ENCODE peak calls at places on chromosomes 13 and 19, in eight cellular contexts. T is stomach, Y is brain microvascular endothelial cell, C is thoracic aorta, Q is lung, F is AG04450, R is uterus, M is dorsolateral prefrontal cortex. I is an unnamed sample. For H3K27me3, the result is how much of the 10 kb centered on the place peaks cover.

GRCh38 chr19:43777163-43777700 is 3.5 kb downstream of the KCNN4 start:
- DNase-seq in R (no peak), F (no peak), M (no peak), C (no peak), Q (no peak), T (no peak), Y (no peak), I (no peak)

GRCh38 chr19:8310342-8311055 is 2.3 kb upstream of the CD320 start:
- DNase-seq in R (peak), C (no peak), Q (no peak), M (no peak), F (no peak), T (peak), Y (no peak), I (no peak)

GRCh38 chr19:46967578-46968018 is 52.0 kb upstream of the NPAS1 start:
- DNase-seq in R (no peak), C (no peak), T (peak), Q (no peak), M (no peak), Y (no peak), F (no peak), I (no peak)

GRCh38 chr13:101757446-101758039 is 305.1 kb downstream of the ITGBL1 start:
- DNase-seq in F (no peak), C (no peak), M (no peak), T (no peak), R (no peak), Y (no peak), Q (no peak), I (no peak)

GRCh38 chr13:41456768-41457588 is at the start of gene RGCC:
- DNase-seq in T (peak), R (peak), M (peak), Q (peak), C (peak), F (no peak), Y (peak), I (no peak)

GRCh38 chr19:33472696-33473624 is 48.6 kb downstream of the PEPD start:
- DNase-seq in Q (no peak), C (no peak), F (peak), R (no peak), Y (peak), M (peak), T (no peak), I (peak)

GRCh38 chr19:17681505-17682125 is 6.5 kb downstream of the UNC13A start:
- DNase-seq in T (no peak), Q (no peak), R (no peak), F (peak), C (no peak), Y (peak), M (no peak), I (no peak)

GRCh38 chr19:1967087-1967608 is 26.2 kb downstream of the CSNK1G2 start:
- DNase-seq in Y (no peak), T (no peak), F (no peak), Q (no peak), R (no peak), M (no peak), C (no peak), I (no peak)

GRCh38 chr13:93226623-93227279 is at the start of gene GPC6:
- DNase-seq in C (no peak), M (no peak), Y (peak), F (peak), Q (no peak), T (no peak), R (no peak), I (no peak)

GRCh38 chr13:41802684-41803554 is 158.0 kb downstream of the VWA8 start:
- DNase-seq in R (no peak), T (no peak), Q (no peak), C (no peak), M (no peak), F (peak), Y (peak), I (peak)

GRCh38 chr19:28485300-28485699 is 727.7 kb downstream of the UQCRFS1 start:
- DNase-seq in R (no peak), M (no peak), C (no peak), Q (no peak), Y (no peak), T (no peak), F (no peak), I (no peak)

GRCh38 chr19:37933965-37934364 is 27.0 kb downstream of the SIPA1L3 start:
- DNase-seq in C (no peak), Q (no peak), T (peak), R (no peak), F (no peak), M (no peak), Y (peak), I (no peak)

DNA sequence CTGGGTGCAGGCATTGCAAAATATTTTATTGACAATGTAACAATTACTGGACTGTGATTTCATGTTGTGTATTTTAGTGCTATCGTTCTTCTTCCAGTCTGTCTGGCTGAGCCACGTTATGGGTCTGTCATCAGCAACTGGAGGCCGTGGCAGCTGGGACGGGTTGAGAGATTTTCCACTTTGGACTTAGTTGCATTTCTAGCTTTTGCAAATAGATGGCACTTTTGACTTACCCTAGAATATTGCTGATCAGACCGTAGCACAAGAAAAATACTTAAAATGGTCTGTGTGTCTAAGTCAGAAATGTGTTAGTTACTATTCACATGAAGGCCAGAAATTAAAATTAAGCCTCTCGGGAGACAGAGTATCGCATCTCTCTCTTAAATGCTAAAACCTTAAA is 211.1 kb downstream of the TEX29 start:
- DNase-seq in Q (no peak), M (peak), T (no peak), R (no peak), F (no peak), Y (peak), C (no peak), I (no peak)
- TF ChIP-seq CTCF in Q (no peak), M (peak), T (no peak), R (no peak), F (no peak), Y (no peak), C (no peak), I (no peak)

GRCh38 chr13:57629821-57630235 is 1.7 kb upstream of the PCDH17 start:
- DNase-seq in C (no peak), R (peak), F (no peak), Y (peak), T (peak), M (peak), Q (peak), I (no peak)
- H3K27me3 ChIP-seq in C (under half), R (under half), F (under half), Y (under half), T (half or more), M (under half), Q (under half), I (under half)

DNA sequence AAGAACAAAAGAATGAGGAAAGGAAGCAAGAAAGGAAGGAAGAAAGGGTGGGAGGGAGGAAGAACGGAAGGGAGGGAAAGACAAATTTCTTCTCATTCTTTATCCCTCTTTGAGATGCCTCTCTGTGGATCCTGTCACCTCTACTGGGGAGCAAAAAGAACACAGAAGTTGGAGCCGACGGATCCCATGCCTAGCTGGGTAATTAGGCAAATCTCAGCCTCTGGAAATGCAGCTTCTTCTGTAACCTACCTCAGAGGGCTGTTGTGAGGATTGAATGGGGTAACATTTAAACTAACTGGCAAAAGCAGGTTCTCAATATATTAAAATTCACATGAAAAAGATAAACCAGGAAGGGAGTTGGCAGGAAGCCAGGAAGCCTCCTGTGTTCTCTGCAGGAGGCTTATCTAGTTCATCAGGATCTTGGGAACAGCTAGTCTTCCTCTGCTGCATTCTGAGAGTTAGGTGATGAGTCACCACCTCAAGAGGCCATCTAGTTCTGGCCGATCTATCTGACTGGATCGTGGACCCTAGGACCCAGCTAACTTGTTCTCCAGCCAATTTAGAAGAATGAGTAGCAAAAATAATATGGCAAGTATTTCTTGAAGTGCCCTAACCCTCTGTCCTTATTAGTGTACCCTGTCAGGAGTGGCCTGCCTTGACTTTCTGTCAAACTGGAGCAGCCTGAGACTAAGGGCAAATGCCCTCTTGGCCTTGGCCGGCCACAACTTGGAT is 15.2 kb upstream of the CPB2 start:
- DNase-seq in R (no peak), Y (peak), C (no peak), Q (peak), F (no peak), M (no peak), T (no peak), I (no peak)
- H3K4me3 ChIP-seq in R (no peak), Y (no peak), C (no peak), Q (no peak), F (no peak), M (no peak), T (no peak), I (no peak)

GRCh38 chr13:65881561-65882155 is 1348.5 kb downstream of the PCDH9 start:
- DNase-seq in C (no peak), Q (no peak), R (no peak), T (no peak), F (no peak), M (no peak), Y (no peak), I (no peak)

GRCh38 chr13:65882810-65883209 is 1347.3 kb downstream of the PCDH9 start:
- DNase-seq in Q (no peak), F (no peak), Y (no peak), R (no peak), T (no peak), M (no peak), C (no peak), I (no peak)
- TF ChIP-seq CTCF in Q (no peak), F (peak), Y (peak), R (no peak), T (peak), M (no peak), C (peak), I (no peak)

DNA sequence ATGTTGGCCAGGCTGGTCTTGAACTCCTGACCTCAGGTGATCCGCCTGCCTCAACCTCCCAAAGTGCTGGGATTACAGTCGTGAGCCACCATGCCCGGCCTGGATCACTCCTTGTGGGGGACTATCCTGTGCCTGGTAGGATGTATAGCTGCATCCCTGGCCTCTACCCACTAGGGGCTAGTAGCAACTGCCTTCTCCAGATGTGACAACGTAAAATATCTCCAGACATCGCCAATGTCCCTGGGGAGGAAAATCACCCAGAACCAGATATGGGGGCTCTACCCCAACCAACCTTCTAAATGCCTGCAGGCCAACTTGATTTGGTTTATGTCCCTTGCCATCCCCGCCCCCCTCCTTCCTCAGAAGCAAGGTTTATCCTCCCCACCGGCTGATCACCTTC is 12.7 kb downstream of the TM6SF2 start:
- DNase-seq in C (no peak), Q (no peak), R (no peak), T (no peak), Y (no peak), M (no peak), F (no peak), I (no peak)
- H3K27me3 ChIP-seq in C (under half), Q (under half), R (under half), T (half or more), Y (under half), M (under half), F (under half), I (under half)

DNA sequence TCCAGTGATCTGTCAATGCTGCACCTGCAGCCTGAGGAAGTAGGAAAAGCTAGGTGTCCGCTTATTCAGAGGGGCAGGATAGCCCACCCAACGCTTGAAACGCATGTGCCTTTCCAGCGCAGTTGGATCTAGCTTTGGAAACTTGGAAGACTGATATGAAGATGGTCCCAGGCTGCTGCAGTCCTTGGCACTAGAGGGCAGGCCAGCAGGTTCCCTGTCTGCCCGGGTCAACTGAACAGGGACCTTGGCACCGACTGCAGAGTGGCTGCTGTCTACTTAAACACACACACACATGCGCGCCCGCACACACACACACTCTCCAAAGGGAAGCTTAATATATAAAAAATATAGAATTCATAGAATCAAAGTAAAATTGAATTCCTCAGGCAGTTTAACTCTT is 100.0 kb downstream of the TSHZ3 start:
- DNase-seq in C (no peak), R (no peak), Q (no peak), M (no peak), F (no peak), T (no peak), Y (no peak), I (no peak)
- H3K4me3 ChIP-seq in C (no peak), R (no peak), Q (no peak), M (no peak), F (no peak), T (no peak), Y (no peak), I (no peak)

DNA sequence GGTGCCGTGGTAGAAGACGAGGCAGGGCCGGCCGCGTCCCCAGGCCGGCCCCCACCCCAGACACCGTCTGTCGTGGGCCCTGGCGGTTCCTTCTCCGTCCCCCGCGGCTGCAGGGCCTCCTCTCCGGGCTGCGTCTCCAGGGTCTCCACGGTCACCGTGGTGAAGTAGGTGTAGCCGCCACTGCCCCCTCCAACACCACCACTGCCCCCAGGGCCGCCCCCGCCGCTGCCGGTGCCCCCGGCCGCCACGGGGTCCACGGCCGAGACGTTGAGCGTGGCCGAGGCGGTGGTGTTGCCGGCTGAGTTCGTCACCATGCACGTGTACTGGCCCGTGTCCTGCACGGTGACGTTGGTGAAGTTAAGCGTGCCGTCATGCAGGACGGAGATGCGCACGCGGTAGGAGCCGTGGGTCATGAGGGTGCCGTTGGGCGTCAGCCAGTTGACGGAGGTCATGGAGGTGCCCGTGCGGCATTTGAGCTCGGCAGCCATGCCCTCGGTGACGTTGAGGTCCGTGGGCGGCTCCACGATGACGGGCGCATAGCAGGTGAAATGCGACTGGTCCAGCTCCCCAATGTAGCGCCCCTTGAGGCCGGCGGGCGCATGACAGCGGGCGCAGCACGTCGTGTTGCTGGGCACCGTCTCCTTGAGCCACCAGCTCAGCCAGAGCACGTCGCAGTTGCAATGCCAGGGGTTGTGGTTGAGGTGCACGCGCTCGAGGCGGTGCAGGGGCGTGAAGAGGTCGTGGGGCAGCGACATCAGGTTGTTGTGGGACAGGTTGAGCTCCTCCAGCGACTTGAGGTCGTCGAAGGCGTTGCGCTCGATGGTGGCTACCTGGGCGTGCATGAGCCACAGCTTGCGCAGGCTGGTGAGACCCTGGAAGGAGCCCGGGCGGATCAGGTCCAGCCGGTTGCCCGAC is 4.6 kb upstream of the ASPDH start:
- DNase-seq in M (no peak), F (no peak), T (no peak), Y (no peak), R (no peak), Q (no peak), C (no peak), I (no peak)
- TF ChIP-seq CTCF in M (no peak), F (no peak), T (no peak), Y (no peak), R (no peak), Q (no peak), C (no peak), I (peak)

GRCh38 chr19:50569938-50570540 is 1.8 kb upstream of the LRRC4B start:
- DNase-seq in F (no peak), Y (no peak), R (no peak), T (no peak), M (no peak), Q (no peak), C (no peak), I (no peak)

GRCh38 chr19:50570997-50571396 is 2.8 kb upstream of the LRRC4B start:
- DNase-seq in F (no peak), M (no peak), Y (no peak), Q (no peak), T (no peak), R (no peak), C (no peak), I (no peak)

GRCh38 chr19:50567882-50568281 is 353 bp downstream of the LRRC4B start:
- DNase-seq in Y (no peak), C (no peak), T (no peak), Q (no peak), F (no peak), M (no peak), R (no peak), I (no peak)

GRCh38 chr19:50568321-50569022 is at the start of gene LRRC4B:
- DNase-seq in M (peak), Q (no peak), Y (no peak), F (no peak), R (peak), C (no peak), T (no peak), I (no peak)

DNA sequence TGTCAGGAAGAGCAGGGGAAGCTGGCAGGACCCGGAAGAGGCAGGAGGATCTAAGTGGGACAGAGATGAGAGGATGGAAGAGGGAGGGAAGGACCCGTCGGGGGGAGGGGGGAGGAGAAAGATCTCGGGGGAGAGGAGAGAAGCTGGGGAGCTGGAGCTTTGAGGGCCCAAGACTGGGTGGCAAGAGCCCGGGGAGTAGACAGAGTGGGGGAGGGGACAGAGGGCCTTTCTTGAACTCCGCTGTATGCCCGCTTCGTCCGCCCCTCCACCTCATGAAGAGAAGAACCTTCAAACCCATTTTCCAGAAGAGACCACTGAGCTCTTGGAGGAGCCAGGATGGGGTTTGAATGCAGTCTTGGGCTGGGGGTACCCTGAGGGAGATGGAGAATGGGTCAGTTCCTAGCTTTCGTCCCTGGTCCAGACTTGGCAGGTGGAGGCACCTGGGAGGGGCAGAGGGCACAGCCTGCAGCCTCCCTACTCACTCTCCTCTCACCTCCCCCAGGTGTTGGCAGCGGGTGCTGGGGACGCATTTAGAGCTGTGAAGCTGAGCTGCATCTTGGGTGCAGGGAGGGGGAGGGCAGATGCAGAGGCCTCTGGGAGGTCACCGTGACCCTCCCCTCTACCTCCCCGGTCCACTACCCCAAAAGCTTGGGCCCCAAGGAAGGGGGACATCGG is 925 bp upstream of the LRRC4B start:
- DNase-seq in Q (no peak), M (no peak), R (no peak), C (no peak), T (no peak), Y (no peak), F (no peak), I (no peak)
- H3K27me3 ChIP-seq in Q (under half), M (under half), R (under half), C (under half), T (half or more), Y (under half), F (under half), I (under half)